ENCODE peak calls at places on chromosomes 3 and 15, in eight cellular contexts. V is stimulated activated CD4-positive, alpha-beta T cell treated with anti-CD3 and anti-CD28 coated beads, Interleukin-15, amount 100 ng/mL, for 1 hour; I is HL-60; Z is memory B cell; M is BJ; N is activated T-helper 1 cell treated with Interleukin-2 at 50 U/mL for 16 hours; K is activated CD8-positive, alpha-beta memory T cell treated with anti-CD3 and anti-CD28 coated beads for 4 hours; E is NCI-H345. W is an unnamed sample.

GRCh38 chr3:147400999-147401398 is 5.3 kb downstream of the ZIC4 start:
- DNase-seq in Z (no peak), N (no peak), M (no peak), E (no peak), K (no peak), V (no peak), I (no peak), W (no peak)

GRCh38 chr3:107117922-107118576 is 259.2 kb upstream of the CCDC54 start:
- DNase-seq in N (no peak), E (no peak), M (peak), K (no peak), Z (no peak), I (peak), V (no peak), W (no peak)

GRCh38 chr15:74378853-74379252 is 11.4 kb upstream of the CYP11A1 start:
- DNase-seq in M (no peak), I (no peak), N (no peak), K (no peak), V (peak), Z (no peak), E (no peak), W (no peak)

GRCh38 chr3:138296639-138297038 is 33.0 kb downstream of the NME9 start:
- DNase-seq in M (no peak), I (no peak), Z (no peak), V (no peak), K (no peak), E (no peak), N (no peak), W (no peak)

GRCh38 chr3:58296269-58296668 is 9.8 kb upstream of the RPP14 start:
- DNase-seq in Z (no peak), M (no peak), K (no peak), N (no peak), V (no peak), E (no peak), I (no peak), W (no peak)

GRCh38 chr15:47719730-47720129 is 2.4 kb downstream of the SEMA6D start:
- DNase-seq in M (no peak), V (no peak), I (no peak), K (no peak), Z (no peak), N (no peak), E (no peak), W (no peak)

GRCh38 chr15:74053497-74053896 is 28.9 kb downstream of the GOLGA6A start:
- DNase-seq in Z (no peak), E (no peak), M (no peak), N (no peak), I (no peak), V (no peak), K (no peak), W (no peak)

GRCh38 chr3:66709464-66710058 is 208.7 kb upstream of the LRIG1 start:
- DNase-seq in N (no peak), V (no peak), M (no peak), K (no peak), I (no peak), Z (no peak), E (no peak), W (no peak)

GRCh38 chr3:195140816-195141793 is 129.9 kb downstream of the XXYLT1 start:
- DNase-seq in E (no peak), N (no peak), V (no peak), Z (no peak), I (no peak), K (no peak), M (no peak), W (no peak)

GRCh38 chr3:100602506-100603444 is 6.6 kb upstream of the ADGRG7 start:
- DNase-seq in I (no peak), N (no peak), E (peak), Z (peak), K (no peak), M (no peak), V (no peak), W (no peak)

GRCh38 chr15:63491979-63492378 is 12.4 kb upstream of the USP3 start:
- DNase-seq in K (no peak), E (no peak), Z (no peak), I (no peak), M (no peak), V (no peak), N (no peak), W (no peak)

GRCh38 chr3:183427206-183428139 is 946 bp downstream of the MCF2L2 start:
- DNase-seq in K (no peak), I (no peak), V (no peak), N (no peak), M (no peak), Z (no peak), E (peak), W (no peak)

GRCh38 chr3:105233056-105233455 is 133.7 kb upstream of the ALCAM start:
- DNase-seq in M (no peak), V (no peak), E (no peak), Z (no peak), K (no peak), N (no peak), I (no peak), W (no peak)

GRCh38 chr3:37537914-37538691 is 323.6 kb upstream of the CTDSPL start:
- DNase-seq in N (no peak), M (no peak), E (no peak), K (no peak), Z (no peak), I (no peak), V (no peak), W (no peak)

GRCh38 chr3:140128217-140129137 is 193.5 kb downstream of the CLSTN2 start:
- DNase-seq in M (no peak), E (no peak), K (no peak), Z (no peak), V (no peak), N (no peak), I (peak), W (no peak)

GRCh38 chr3:155382396-155383042 is 89.0 kb upstream of the STRIT1 start:
- DNase-seq in K (no peak), Z (no peak), I (peak), E (peak), V (no peak), M (no peak), N (no peak), W (no peak)

GRCh38 chr3:191412764-191413163 is 48.2 kb upstream of the PYDC2 start:
- DNase-seq in I (no peak), N (no peak), Z (no peak), M (peak), V (no peak), E (no peak), K (no peak), W (no peak)

GRCh38 chr3:124818398-124819150 is 68.6 kb downstream of the ITGB5 start:
- DNase-seq in Z (no peak), K (no peak), M (peak), I (no peak), N (no peak), V (no peak), E (no peak), W (no peak)

GRCh38 chr15:52780172-52780980 is 9.8 kb downstream of the ONECUT1 start:
- DNase-seq in V (peak), K (peak), M (peak), N (peak), Z (peak), E (peak), I (peak), W (no peak)

GRCh38 chr3:5510300-5510699 is 322.8 kb downstream of the EDEM1 start:
- DNase-seq in V (no peak), K (no peak), Z (no peak), N (no peak), E (no peak), I (no peak), M (no peak), W (no peak)

GRCh38 chr3:126510323-126510910 is 7.2 kb downstream of the UROC1 start:
- DNase-seq in M (no peak), K (no peak), E (no peak), N (no peak), V (no peak), I (no peak), Z (no peak), W (no peak)

W was measured in cerebellar nuclear complex.